ENCODE peak calls at places on chromosomes 2 and 18, in nine cellular contexts. B is endothelial cell, P is HFFc6, K is cardiac fibroblast, V is neural crest cell, E is A549, J is lower lobe of right lung, C is foreskin keratinocyte, G is breast epithelium. O is an unnamed sample.

GRCh38 chr18:5943514-5943913 is 48.2 kb upstream of the TMEM200C start:
- DNase-seq in B (no peak), P (no peak), K (no peak), V (no peak), E (no peak), J (no peak), C (no peak), G (no peak), O (no peak)

GRCh38 chr18:79723628-79724027 is 44.0 kb downstream of the CTDP1 start:
- DNase-seq in B (no peak), P (no peak), K (no peak), V (no peak), E (no peak), J (peak), C (no peak), G (no peak), O (no peak)

GRCh38 chr18:77970814-77971213 is 721.2 kb downstream of the GALR1 start:
- DNase-seq in B (no peak), P (no peak), K (no peak), V (no peak), E (no peak), J (no peak), C (no peak), G (no peak), O (no peak)

GRCh38 chr2:151855111-151855510 is 26.9 kb upstream of the ARL5A start:
- DNase-seq in B (no peak), P (no peak), K (no peak), V (no peak), E (no peak), J (no peak), C (no peak), G (no peak), O (no peak)

GRCh38 chr2:61758991-61759390 is 94.9 kb downstream of the FAM161A start:
- DNase-seq in B (no peak), P (no peak), K (peak), V (no peak), E (peak), J (no peak), C (peak), G (no peak), O (no peak)

GRCh38 chr2:206084870-206085741 is 868 bp downstream of the INO80D start:
- DNase-seq in B (peak), P (no peak), K (peak), V (peak), E (peak), J (peak), C (no peak), G (peak), O (peak)

GRCh38 chr2:231627384-231628156 is 34.9 kb downstream of the TEX44 start:
- DNase-seq in B (no peak), P (no peak), K (peak), V (no peak), E (no peak), J (no peak), C (no peak), G (no peak), O (no peak)

GRCh38 chr18:8937695-8938094 is 164.8 kb upstream of the NDUFV2 start:
- DNase-seq in B (no peak), P (no peak), K (no peak), V (no peak), E (no peak), J (no peak), C (peak), G (no peak), O (no peak)

GRCh38 chr2:223100061-223100511 is 48.1 kb downstream of the KCNE4 start:
- DNase-seq in B (no peak), P (peak), K (peak), V (no peak), E (no peak), J (peak), C (no peak), G (peak), O (no peak)

GRCh38 chr18:32337347-32337746 is 133.3 kb downstream of the GAREM1 start:
- DNase-seq in B (no peak), P (no peak), K (no peak), V (no peak), E (no peak), J (no peak), C (no peak), G (no peak), O (no peak)

GRCh38 chr18:32328974-32329373 is 139.1 kb downstream of the MEP1B start:
- DNase-seq in B (no peak), P (no peak), K (no peak), V (no peak), E (no peak), J (no peak), C (no peak), G (no peak), O (no peak)

GRCh38 chr18:32332708-32333107 is 138.0 kb downstream of the GAREM1 start:
- DNase-seq in B (no peak), P (no peak), K (no peak), V (no peak), E (no peak), J (no peak), C (no peak), G (no peak), O (no peak)

GRCh38 chr18:32337821-32338220 is 132.9 kb downstream of the GAREM1 start:
- DNase-seq in B (no peak), P (no peak), K (no peak), V (no peak), E (no peak), J (no peak), C (no peak), G (no peak), O (no peak)

DNA sequence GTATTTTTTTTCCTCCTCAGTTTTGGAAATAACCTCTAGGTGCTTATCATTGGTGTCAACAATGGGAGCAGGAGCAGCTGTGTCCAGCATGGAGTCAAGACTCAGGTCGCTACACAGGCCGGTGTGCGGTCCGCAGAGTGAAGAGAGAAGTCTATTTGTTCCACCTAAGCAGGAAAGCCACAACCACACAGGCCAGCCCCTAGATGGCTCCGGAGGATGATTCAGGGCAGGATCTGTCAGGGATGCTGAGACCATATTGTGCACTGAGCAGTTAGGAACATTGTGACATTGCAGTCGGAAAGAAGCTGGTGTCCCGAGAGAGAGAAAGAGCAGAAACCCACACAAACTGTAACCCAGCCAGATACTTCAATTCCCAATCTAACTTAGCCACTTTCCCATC is 136.9 kb downstream of the GAREM1 start:
- DNase-seq in B (no peak), P (no peak), K (peak), V (no peak), E (no peak), J (no peak), C (no peak), G (no peak), O (no peak)
- TF ChIP-seq CTCF in B (no peak), P (no peak), K (peak), V (no peak), E (no peak), J (no peak), C (no peak), G (no peak), O (no peak)

DNA sequence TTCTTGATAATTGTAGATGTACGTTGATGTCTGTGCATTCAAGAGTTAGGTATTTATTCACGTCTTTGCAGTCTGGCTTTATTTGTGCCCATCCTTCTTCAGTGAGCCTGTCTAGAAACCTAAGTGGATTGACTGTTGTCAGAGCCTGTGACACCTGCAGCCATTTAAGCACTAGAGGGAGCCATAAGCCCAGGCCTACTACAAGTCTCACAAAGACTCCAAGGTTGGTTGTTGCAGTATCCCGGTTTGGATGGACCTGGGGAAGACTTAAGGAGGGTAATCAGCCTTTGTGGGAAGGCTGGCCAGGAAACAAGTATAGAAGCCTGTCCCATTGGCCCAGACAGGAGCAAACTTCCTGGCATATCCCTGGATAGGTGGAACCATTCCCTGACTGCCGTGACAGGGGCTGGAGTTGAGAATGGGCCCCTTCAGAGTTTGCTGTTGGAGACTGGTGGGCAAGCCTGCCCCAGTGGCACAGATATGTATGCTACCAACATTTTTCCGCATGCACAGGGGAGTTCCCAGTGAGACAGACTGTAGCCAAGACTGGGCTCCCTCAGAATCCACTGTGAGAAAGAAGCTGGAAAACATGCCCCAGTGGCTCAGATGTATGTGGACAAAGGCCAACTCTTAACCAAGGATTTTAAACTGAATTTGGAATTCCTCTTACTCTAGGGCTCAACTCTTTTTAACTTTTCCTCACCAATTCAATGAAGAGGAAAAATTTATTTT is 9.3 kb upstream of the LRRC30 start:
- DNase-seq in B (peak), P (peak), K (peak), V (peak), E (peak), J (no peak), C (peak), G (no peak), O (peak)
- TF ChIP-seq CTCF in B (peak), P (peak), K (peak), V (peak), E (peak), J (peak), C (peak), G (no peak), O (no peak)

DNA sequence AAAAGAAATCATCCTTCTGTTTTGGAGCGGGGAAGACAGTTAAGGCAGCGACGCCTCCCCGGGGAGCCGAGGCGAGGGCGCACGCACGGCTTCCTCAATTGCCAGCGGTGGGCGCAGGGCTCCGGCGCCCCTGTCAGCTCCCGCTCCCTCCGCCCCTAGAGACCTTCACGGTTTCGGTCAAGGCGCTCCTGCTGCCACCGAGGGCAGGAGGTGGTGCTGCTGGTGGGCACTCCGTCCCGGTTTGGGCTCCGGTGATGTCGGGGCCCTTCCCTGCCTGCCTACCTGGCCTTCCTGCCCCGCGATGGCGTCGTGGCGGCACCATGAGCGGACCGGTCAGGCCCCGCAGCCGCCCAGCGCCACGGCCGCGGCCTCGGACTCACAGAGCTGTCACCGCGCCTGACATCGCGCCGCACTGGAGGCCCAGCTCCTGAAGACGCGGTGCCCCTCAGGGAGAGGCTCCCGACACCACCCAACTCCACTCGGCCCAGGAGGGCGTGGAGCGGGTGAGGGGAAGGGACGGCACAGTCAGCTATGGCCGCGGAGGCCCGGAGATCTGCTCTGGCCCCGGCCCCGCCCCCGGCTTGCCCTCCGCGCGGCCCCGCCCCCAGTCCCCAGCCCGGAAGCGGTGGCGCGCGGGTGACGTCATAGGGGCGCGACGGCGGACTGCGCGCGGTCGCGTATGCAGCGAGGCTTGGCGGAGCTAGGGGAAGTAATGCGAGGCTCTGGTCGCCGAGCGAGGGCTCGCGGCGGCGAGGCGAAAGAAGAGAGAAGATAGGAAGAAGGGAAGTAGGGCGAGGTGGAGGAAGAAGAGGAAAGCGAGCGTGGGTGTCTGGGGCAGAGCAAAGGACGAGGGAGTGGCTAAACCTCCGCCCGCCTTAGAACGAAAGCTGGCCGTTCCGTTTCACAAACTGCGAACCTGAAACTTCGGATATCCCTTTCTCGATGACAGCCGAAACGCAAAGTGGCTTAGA is at the start of gene SLC35F5:
- DNase-seq in B (peak), P (peak), K (peak), V (peak), E (peak), J (peak), C (peak), G (peak), O (peak)
- TF ChIP-seq CTCF in B (no peak), P (no peak), K (no peak), V (no peak), E (no peak), J (no peak), C (no peak), G (peak), O (no peak)

GRCh38 chr2:42558827-42559226 is 9.6 kb upstream of the MTA3 start:
- DNase-seq in B (no peak), P (no peak), K (no peak), V (no peak), E (peak), J (no peak), C (no peak), G (no peak), O (no peak)
- TF ChIP-seq CTCF in B (no peak), P (no peak), K (no peak), V (no peak), E (no peak), J (no peak), C (peak), G (no peak), O (no peak)

GRCh38 chr2:105278654-105279053 is 37.1 kb downstream of the GPR45 start:
- DNase-seq in B (no peak), P (no peak), K (no peak), V (no peak), E (peak), J (no peak), C (no peak), G (no peak), O (no peak)
- TF ChIP-seq CTCF in B (no peak), P (no peak), K (peak), V (no peak), E (no peak), J (no peak), C (peak), G (no peak), O (no peak)